ENCODE peak calls at places on chromosomes 16 and 17, in five cellular contexts. I is hepatocyte, Z is GM23338, V is neuronal stem cell, M is neural progenitor cell. S is an unnamed sample.

GRCh38 chr16:89618114-89618999 is 4.9 kb downstream of the DPEP1 start:
- DNase-seq in I (no peak), Z (no peak), V (no peak), M (no peak), S (no peak)

GRCh38 chr17:54372071-54372720 is 528.5 kb upstream of the TOM1L1 start:
- DNase-seq in I (no peak), Z (peak; percentile 63), V (peak; percentile 2), M (peak; percentile 11), S (no peak)

GRCh38 chr17:8125947-8126305 is 2.0 kb upstream of the HES7 start:
- DNase-seq in I (peak; percentile 28), Z (peak; percentile 75), V (no peak), M (peak; percentile 82), S (peak; percentile 44)

GRCh38 chr17:38727661-38728220 is 2.4 kb upstream of the CISD3 start:
- DNase-seq in I (no peak), Z (no peak), V (no peak), M (no peak), S (no peak)

GRCh38 chr17:6534846-6535514 is 21.4 kb downstream of the PITPNM3 start:
- DNase-seq in I (no peak), Z (no peak), V (no peak), M (no peak), S (no peak)

GRCh38 chr17:58593121-58593520 is 78.7 kb upstream of the MTMR4 start:
- DNase-seq in I (no peak), Z (no peak), V (no peak), M (no peak), S (no peak)

GRCh38 chr17:34850023-34850422 is 111.2 kb downstream of the CCT6B start:
- DNase-seq in I (peak; percentile 16), Z (no peak), V (no peak), M (no peak), S (no peak)

GRCh38 chr16:84091460-84091859 is 25.3 kb downstream of the MBTPS1 start:
- DNase-seq in I (no peak), Z (no peak), V (no peak), M (no peak), S (no peak)

GRCh38 chr17:31387438-31387837 is 4.0 kb upstream of the RAB11FIP4 start:
- DNase-seq in I (no peak), Z (no peak), V (no peak), M (no peak), S (no peak)

GRCh38 chr17:68431661-68432071 is 25.6 kb downstream of the WIPI1 start:
- DNase-seq in I (peak; percentile 29), Z (peak; percentile 79), V (no peak), M (peak; percentile 65), S (no peak)

GRCh38 chr17:66580601-66581385 is 254.1 kb upstream of the CACNG5 start:
- DNase-seq in I (peak; percentile 53), Z (no peak), V (no peak), M (no peak), S (no peak)

GRCh38 chr16:75099738-75100615 is 16.6 kb downstream of the LDHD start:
- DNase-seq in I (no peak), Z (no peak), V (no peak), M (no peak), S (no peak)

GRCh38 chr17:15298176-15298575 is 33.0 kb upstream of the PMP22 start:
- DNase-seq in I (no peak), Z (no peak), V (no peak), M (no peak), S (peak; percentile 12)

GRCh38 chr16:81491522-81492188 is 47.0 kb downstream of the CMIP start:
- DNase-seq in I (no peak), Z (no peak), V (no peak), M (no peak), S (no peak)

GRCh38 chr17:7984904-7985303 is 17.5 kb upstream of the GUCY2D start:
- DNase-seq in I (no peak), Z (no peak), V (no peak), M (no peak), S (no peak)

GRCh38 chr16:88264641-88265285 is 118.0 kb upstream of the ZNF469 start:
- DNase-seq in I (peak; percentile 93), Z (peak; percentile 62), V (peak; percentile 18), M (peak; percentile 48), S (peak; percentile 97)

GRCh38 chr16:27499659-27500055 is 50.1 kb downstream of the GTF3C1 start:
- DNase-seq in I (no peak), Z (no peak), V (no peak), M (no peak), S (no peak)

GRCh38 chr17:1931759-1932579 is 93.2 kb downstream of the RTN4RL1 start:
- DNase-seq in I (peak; percentile 74), Z (peak; percentile 76), V (peak; percentile 83), M (peak; percentile 92), S (peak; percentile 8)

GRCh38 chr17:7220593-7221280 is 999 bp downstream of the ACADVL start:
- DNase-seq in I (peak; percentile 77), Z (peak; percentile 75), V (no peak), M (peak; percentile 54), S (peak; percentile 58)

GRCh38 chr17:31437720-31438400 is 46.4 kb downstream of the RAB11FIP4 start:
- DNase-seq in I (no peak), Z (no peak), V (no peak), M (no peak), S (no peak)

GRCh38 chr16:71368958-71369357 is 10.4 kb downstream of the CALB2 start:
- DNase-seq in I (no peak), Z (no peak), V (no peak), M (no peak), S (no peak)

GRCh38 chr16:28524544-28525179 is 14.1 kb downstream of the NUPR1 start:
- DNase-seq in I (no peak), Z (no peak), V (no peak), M (no peak), S (no peak)

GRCh38 chr17:9987779-9988585 is 82.9 kb upstream of the RCVRN start:
- DNase-seq in I (peak; percentile 60), Z (peak; percentile 68), V (peak; percentile 41), M (peak; percentile 59), S (no peak)

GRCh38 chr17:74563358-74563757 is 4.0 kb downstream of the CD300H start:
- DNase-seq in I (no peak), Z (no peak), V (no peak), M (no peak), S (no peak)

GRCh38 chr17:78342438-78343098 is 17.3 kb downstream of the SOCS3 start:
- DNase-seq in I (no peak), Z (peak; percentile 53), V (no peak), M (no peak), S (peak; percentile 88)

GRCh38 chr17:42850964-42851363 is at the start of gene AOC3:
- DNase-seq in I (no peak), Z (peak; percentile 29), V (no peak), M (no peak), S (no peak)

GRCh38 chr17:41739661-41740352 is 5.4 kb upstream of the HAP1 start:
- DNase-seq in I (no peak), Z (no peak), V (no peak), M (no peak), S (peak; percentile 96)

GRCh38 chr17:41738801-41739112 is 4.3 kb upstream of the HAP1 start:
- DNase-seq in I (no peak), Z (no peak), V (no peak), M (no peak), S (no peak)

GRCh38 chr17:41741709-41742108 is 7.3 kb upstream of the HAP1 start:
- DNase-seq in I (no peak), Z (no peak), V (no peak), M (no peak), S (no peak)

GRCh38 chr17:41738077-41738800 is 3.8 kb upstream of the HAP1 start:
- DNase-seq in I (peak; percentile 89), Z (peak; percentile 93), V (peak; percentile 82), M (peak; percentile 90), S (peak; percentile 65)

DNA sequence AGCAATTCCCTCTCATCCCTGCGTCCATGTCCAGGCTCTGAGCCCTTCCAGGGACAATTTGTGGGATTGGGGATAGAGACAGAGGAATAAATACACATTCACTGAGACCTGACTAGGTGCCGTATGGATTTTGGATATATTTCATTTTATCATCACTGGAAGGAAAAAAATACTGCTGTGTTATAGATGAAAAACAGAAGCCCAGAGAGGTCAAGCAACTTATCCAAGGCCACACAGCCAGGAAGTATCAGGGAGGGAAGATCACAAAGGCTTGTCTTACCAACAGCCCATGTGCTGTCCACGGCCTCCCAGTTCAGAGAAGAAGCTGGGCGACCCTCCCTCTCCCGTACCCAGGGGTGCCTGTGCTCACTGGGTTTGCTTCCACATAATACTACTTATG is 6.1 kb upstream of the HAP1 start:
- DNase-seq in I (no peak), Z (no peak), V (no peak), M (no peak), S (no peak)
- H3K4me2 ChIP-seq in I (no peak overlapping the region), Z (no peak overlapping the region), V (no peak overlapping the region), M (no peak overlapping the region), S (no peak overlapping the region)

DNA sequence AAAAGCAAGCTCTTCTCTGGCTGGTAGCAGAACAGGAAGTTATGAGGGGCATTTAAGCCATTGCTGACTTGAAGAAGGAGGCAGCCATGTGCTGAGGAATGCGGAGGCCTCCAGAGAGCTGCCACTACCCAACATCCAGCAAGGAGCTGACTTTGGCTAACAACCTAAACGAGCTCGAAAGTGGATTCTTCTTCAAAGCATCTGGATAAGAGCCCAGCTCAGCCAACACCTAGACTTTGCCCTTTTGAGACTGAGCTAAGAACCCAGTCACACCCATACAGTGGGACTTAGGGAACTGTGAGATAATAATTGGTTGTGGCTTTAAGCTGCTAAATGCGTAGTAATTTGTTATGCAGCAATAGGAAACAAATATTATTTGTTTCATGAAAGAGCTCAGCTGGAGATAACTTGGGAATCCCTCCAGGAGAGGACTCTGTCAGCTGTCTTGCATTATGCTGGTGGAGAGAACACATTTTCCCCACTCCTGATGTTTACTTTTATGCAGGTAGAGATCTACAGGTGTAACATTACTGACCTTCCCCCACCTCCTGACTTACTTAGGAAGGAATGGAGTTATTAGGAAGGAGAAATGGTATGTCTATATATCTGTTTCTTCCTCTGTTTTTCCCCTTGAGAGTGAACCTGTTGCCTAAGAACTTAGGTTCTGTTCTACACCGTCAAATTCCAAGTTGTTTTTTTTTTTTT is 52.7 kb upstream of the ZNF629 start:
- DNase-seq in I (peak; percentile 67), Z (peak; percentile 24), V (no peak), M (peak; percentile 10), S (no peak)
- H3K27ac ChIP-seq in I (peak overlapping the region; percentile 82), Z (no peak overlapping the region), V (no peak overlapping the region), M (no peak overlapping the region), S (no peak overlapping the region)

GRCh38 chr17:71500761-71501555 is 619.9 kb upstream of the SOX9 start:
- DNase-seq in I (no peak), Z (no peak), V (no peak), M (no peak), S (peak; percentile 50)
- H3K4me2 ChIP-seq in I (no peak overlapping the region), Z (no peak overlapping the region), V (no peak overlapping the region), M (no peak overlapping the region), S (peak overlapping the region; percentile 6)

DNA sequence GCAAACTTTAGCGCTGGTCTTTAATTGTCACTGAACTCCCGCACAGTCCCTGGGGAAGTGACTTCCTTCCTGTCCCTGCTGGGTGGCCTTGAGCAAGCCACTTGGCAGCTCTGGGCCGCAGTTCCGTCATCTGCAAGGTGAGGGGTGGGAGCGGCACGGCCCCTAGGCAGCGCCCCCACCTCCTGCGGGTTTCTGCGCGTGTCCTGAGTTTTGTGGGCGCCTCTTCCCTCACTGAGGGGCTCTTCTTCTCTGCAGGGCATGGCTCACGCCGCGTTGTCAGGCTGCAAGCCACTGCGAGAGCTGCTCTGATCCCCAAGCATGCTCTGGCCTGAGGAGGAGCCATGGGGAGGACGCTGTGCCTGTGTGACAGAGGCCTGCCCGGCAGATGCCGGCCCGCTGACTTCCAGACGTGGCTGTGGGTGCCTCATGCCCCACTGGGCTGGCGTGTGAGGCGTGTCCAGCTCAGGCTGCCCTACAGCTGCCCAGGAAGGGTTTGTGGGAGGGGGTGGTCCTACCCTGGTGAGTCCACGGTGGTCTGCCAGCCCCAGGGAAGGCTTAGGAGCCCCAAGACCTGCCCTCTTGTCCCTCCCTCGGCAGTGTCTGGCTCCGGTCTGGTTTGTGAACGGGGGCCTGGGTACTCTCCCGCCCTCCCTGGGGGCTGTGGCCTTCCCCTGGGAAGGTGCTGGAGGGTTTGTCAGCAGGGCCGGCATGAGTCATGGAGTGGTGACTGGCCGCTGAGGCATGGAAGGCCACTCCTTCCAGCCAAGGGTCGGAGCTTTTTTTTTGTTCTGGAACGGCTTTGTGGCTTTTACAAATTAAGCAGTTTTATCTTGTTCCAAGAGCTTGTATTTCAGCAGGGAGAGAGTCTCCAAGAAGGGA is 182.0 kb downstream of the SEC14L1 start:
- DNase-seq in I (peak; percentile 95), Z (no peak), V (peak; percentile 33), M (peak; percentile 23), S (peak; percentile 96)
- H3K27ac ChIP-seq in I (peak overlapping the region; percentile 97), Z (no peak overlapping the region), V (peak overlapping the region; percentile 79), M (peak overlapping the region; percentile 55), S (peak overlapping the region; percentile 80)